ENCODE peak calls at places on chromosomes 3 and 15, in eight cellular contexts. One of them, this sample, is unnamed.

GRCh38 chr3:125374501-125374995 is 577 bp downstream of the ZNF148 start:
- DNase-seq in mesendoderm: peak; percentile 88
- DNase-seq in heart right ventricle: peak; percentile 35
- DNase-seq in esophagus squamous epithelium: no peak
- DNase-seq in small intestine: peak; percentile 54
- DNase-seq in GM12865: peak; percentile 50
- DNase-seq in body of pancreas: peak; percentile 42
- DNase-seq in upper lobe of right lung: peak; percentile 79
- DNase-seq in this sample: no peak

GRCh38 chr3:156691920-156692319 is 17.5 kb downstream of the TIPARP start:
- DNase-seq in heart right ventricle: no peak
- DNase-seq in esophagus squamous epithelium: no peak
- DNase-seq in mesendoderm: no peak
- DNase-seq in upper lobe of right lung: no peak
- DNase-seq in small intestine: no peak
- DNase-seq in GM12865: no peak
- DNase-seq in body of pancreas: no peak
- DNase-seq in this sample: no peak

GRCh38 chr15:66748320-66748779 is 46.3 kb downstream of the SMAD6 start:
- DNase-seq in esophagus squamous epithelium: no peak
- DNase-seq in heart right ventricle: no peak
- DNase-seq in body of pancreas: no peak
- DNase-seq in GM12865: no peak
- DNase-seq in upper lobe of right lung: no peak
- DNase-seq in small intestine: no peak
- DNase-seq in mesendoderm: no peak
- DNase-seq in this sample: no peak

GRCh38 chr3:95654567-95655362 is 1159.6 kb upstream of the EPHA6 start:
- DNase-seq in esophagus squamous epithelium: no peak
- DNase-seq in heart right ventricle: no peak
- DNase-seq in GM12865: no peak
- DNase-seq in small intestine: no peak
- DNase-seq in mesendoderm: peak; percentile 1
- DNase-seq in body of pancreas: no peak
- DNase-seq in upper lobe of right lung: no peak
- DNase-seq in this sample: no peak

GRCh38 chr15:28164876-28165275 is 65.8 kb upstream of the OCA2 start:
- DNase-seq in small intestine: no peak
- DNase-seq in heart right ventricle: no peak
- DNase-seq in upper lobe of right lung: no peak
- DNase-seq in esophagus squamous epithelium: no peak
- DNase-seq in body of pancreas: no peak
- DNase-seq in GM12865: no peak
- DNase-seq in mesendoderm: no peak
- DNase-seq in this sample: no peak

GRCh38 chr15:68644088-68644904 is 65.5 kb downstream of the CORO2B start:
- DNase-seq in upper lobe of right lung: peak; percentile 36
- DNase-seq in GM12865: no peak
- DNase-seq in esophagus squamous epithelium: no peak
- DNase-seq in small intestine: no peak
- DNase-seq in mesendoderm: peak; percentile 58
- DNase-seq in body of pancreas: no peak
- DNase-seq in heart right ventricle: no peak
- DNase-seq in this sample: no peak

GRCh38 chr15:91422704-91423254 is 322.7 kb downstream of the SV2B start:
- DNase-seq in body of pancreas: no peak
- DNase-seq in mesendoderm: peak; percentile 53
- DNase-seq in upper lobe of right lung: no peak
- DNase-seq in GM12865: no peak
- DNase-seq in heart right ventricle: no peak
- DNase-seq in small intestine: no peak
- DNase-seq in esophagus squamous epithelium: no peak
- DNase-seq in this sample: no peak

GRCh38 chr15:30974112-30974511 is 17.3 kb downstream of the MTMR10 start:
- DNase-seq in esophagus squamous epithelium: no peak
- DNase-seq in GM12865: no peak
- DNase-seq in upper lobe of right lung: no peak
- DNase-seq in mesendoderm: no peak
- DNase-seq in heart right ventricle: no peak
- DNase-seq in body of pancreas: no peak
- DNase-seq in small intestine: no peak
- DNase-seq in this sample: no peak

GRCh38 chr15:100005013-100005412 is 271.8 kb upstream of the LYSMD4 start:
- DNase-seq in heart right ventricle: no peak
- DNase-seq in mesendoderm: no peak
- DNase-seq in esophagus squamous epithelium: no peak
- DNase-seq in upper lobe of right lung: no peak
- DNase-seq in body of pancreas: no peak
- DNase-seq in GM12865: no peak
- DNase-seq in small intestine: no peak
- DNase-seq in this sample: no peak

GRCh38 chr15:85036716-85037115 is 55.1 kb downstream of the PDE8A start:
- DNase-seq in esophagus squamous epithelium: no peak
- DNase-seq in body of pancreas: no peak
- DNase-seq in mesendoderm: no peak
- DNase-seq in GM12865: no peak
- DNase-seq in upper lobe of right lung: no peak
- DNase-seq in small intestine: no peak
- DNase-seq in heart right ventricle: no peak
- DNase-seq in this sample: no peak

GRCh38 chr15:25188551-25189101 is 233.8 kb downstream of the SNRPN start:
- DNase-seq in body of pancreas: no peak
- DNase-seq in mesendoderm: no peak
- DNase-seq in heart right ventricle: no peak
- DNase-seq in esophagus squamous epithelium: no peak
- DNase-seq in GM12865: no peak
- DNase-seq in upper lobe of right lung: no peak
- DNase-seq in small intestine: no peak
- DNase-seq in this sample: no peak

GRCh38 chr3:4996771-4997291 is 17.6 kb downstream of the BHLHE40 start:
- DNase-seq in esophagus squamous epithelium: no peak
- DNase-seq in mesendoderm: peak; percentile 71
- DNase-seq in body of pancreas: no peak
- DNase-seq in GM12865: no peak
- DNase-seq in upper lobe of right lung: no peak
- DNase-seq in small intestine: no peak
- DNase-seq in heart right ventricle: no peak
- DNase-seq in this sample: no peak

GRCh38 chr3:155495387-155495786 is 201.9 kb upstream of the STRIT1 start:
- DNase-seq in heart right ventricle: no peak
- DNase-seq in mesendoderm: no peak
- DNase-seq in upper lobe of right lung: no peak
- DNase-seq in esophagus squamous epithelium: no peak
- DNase-seq in body of pancreas: no peak
- DNase-seq in GM12865: peak; percentile 60
- DNase-seq in small intestine: no peak
- DNase-seq in this sample: no peak

GRCh38 chr3:88000853-88001252 is 58.0 kb downstream of the CGGBP1 start:
- DNase-seq in body of pancreas: no peak
- DNase-seq in mesendoderm: peak; percentile 72
- DNase-seq in small intestine: peak; percentile 7
- DNase-seq in esophagus squamous epithelium: no peak
- DNase-seq in GM12865: no peak
- DNase-seq in upper lobe of right lung: no peak
- DNase-seq in heart right ventricle: peak; percentile 12
- DNase-seq in this sample: no peak

GRCh38 chr3:13657660-13658435 is 108.9 kb downstream of the FBLN2 start:
- DNase-seq in small intestine: peak; percentile 48
- DNase-seq in heart right ventricle: peak; percentile 62
- DNase-seq in esophagus squamous epithelium: no peak
- DNase-seq in body of pancreas: peak; percentile 58
- DNase-seq in mesendoderm: peak; percentile 48
- DNase-seq in GM12865: peak; percentile 32
- DNase-seq in upper lobe of right lung: peak; percentile 79
- DNase-seq in this sample: no peak

GRCh38 chr3:107684431-107684925 is 161.7 kb downstream of the BBX start:
- DNase-seq in heart right ventricle: no peak
- DNase-seq in GM12865: no peak
- DNase-seq in body of pancreas: no peak
- DNase-seq in esophagus squamous epithelium: no peak
- DNase-seq in upper lobe of right lung: no peak
- DNase-seq in mesendoderm: peak; percentile 94
- DNase-seq in small intestine: no peak
- DNase-seq in this sample: no peak

GRCh38 chr3:194333212-194333980 is 17.7 kb downstream of the CPN2 start:
- DNase-seq in small intestine: peak; percentile 80
- DNase-seq in heart right ventricle: peak; percentile 90
- DNase-seq in body of pancreas: peak; percentile 87
- DNase-seq in esophagus squamous epithelium: no peak
- DNase-seq in mesendoderm: peak; percentile 89
- DNase-seq in upper lobe of right lung: peak; percentile 94
- DNase-seq in GM12865: peak; percentile 85
- DNase-seq in this sample: no peak

GRCh38 chr3:160676547-160677303 is at the start of gene ARL14:
- DNase-seq in upper lobe of right lung: no peak
- DNase-seq in mesendoderm: peak; percentile 95
- DNase-seq in esophagus squamous epithelium: no peak
- DNase-seq in body of pancreas: peak; percentile 55
- DNase-seq in heart right ventricle: no peak
- DNase-seq in small intestine: peak; percentile 96
- DNase-seq in GM12865: peak; percentile 31
- DNase-seq in this sample: no peak

GRCh38 chr15:76994971-76995945 is at the start of gene PSTPIP1:
- DNase-seq in mesendoderm: no peak
- DNase-seq in GM12865: peak; percentile 81
- DNase-seq in small intestine: peak; percentile 44
- DNase-seq in heart right ventricle: peak; percentile 50
- DNase-seq in upper lobe of right lung: peak; percentile 72
- DNase-seq in esophagus squamous epithelium: no peak
- DNase-seq in body of pancreas: no peak
- DNase-seq in this sample: no peak

DNA sequence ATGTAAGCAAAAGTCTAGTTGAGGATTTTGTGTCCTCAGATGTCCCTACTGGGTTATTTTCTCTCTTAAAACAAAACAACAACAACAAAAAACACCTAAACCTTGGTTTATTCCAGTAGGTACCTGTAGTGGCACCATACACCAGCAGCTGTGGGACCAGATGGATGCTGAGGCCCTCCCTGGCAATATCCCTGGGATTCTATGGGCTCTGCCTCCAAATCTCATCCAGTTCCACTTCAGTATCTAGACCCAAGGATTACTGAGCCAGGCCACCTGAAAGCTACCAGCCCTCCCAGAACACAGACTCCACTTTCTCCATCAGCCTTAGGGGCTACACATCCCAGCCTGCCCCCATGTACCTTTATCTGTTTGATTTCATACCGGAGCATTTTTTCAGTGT is 1.7 kb downstream of the TIMP4 start:
- DNase-seq in esophagus squamous epithelium: no peak
- DNase-seq in heart right ventricle: no peak
- DNase-seq in mesendoderm: no peak
- DNase-seq in small intestine: no peak
- DNase-seq in GM12865: no peak
- DNase-seq in upper lobe of right lung: no peak
- DNase-seq in body of pancreas: no peak
- DNase-seq in this sample: no peak
- H3K4me3 ChIP-seq in esophagus squamous epithelium: no peak overlapping the region
- H3K4me3 ChIP-seq in heart right ventricle: no peak overlapping the region
- H3K4me3 ChIP-seq in mesendoderm: no peak overlapping the region
- H3K4me3 ChIP-seq in small intestine: no peak overlapping the region
- H3K4me3 ChIP-seq in GM12865: no peak overlapping the region
- H3K4me3 ChIP-seq in upper lobe of right lung: no peak overlapping the region
- H3K4me3 ChIP-seq in body of pancreas: no peak overlapping the region
- H3K4me3 ChIP-seq in this sample: no peak overlapping the region

GRCh38 chr3:56773588-56774330 is 28.0 kb downstream of the ARHGEF3 start:
- DNase-seq in GM12865: no peak
- DNase-seq in body of pancreas: no peak
- DNase-seq in mesendoderm: no peak
- DNase-seq in heart right ventricle: no peak
- DNase-seq in upper lobe of right lung: no peak
- DNase-seq in small intestine: no peak
- DNase-seq in esophagus squamous epithelium: no peak
- DNase-seq in this sample: no peak

GRCh38 chr3:56776551-56776950 is 25.2 kb downstream of the ARHGEF3 start:
- DNase-seq in esophagus squamous epithelium: no peak
- DNase-seq in mesendoderm: no peak
- DNase-seq in heart right ventricle: no peak
- DNase-seq in upper lobe of right lung: no peak
- DNase-seq in GM12865: no peak
- DNase-seq in small intestine: no peak
- DNase-seq in body of pancreas: no peak
- DNase-seq in this sample: no peak

GRCh38 chr3:56772926-56773587 is 28.7 kb downstream of the ARHGEF3 start:
- DNase-seq in upper lobe of right lung: no peak
- DNase-seq in body of pancreas: no peak
- DNase-seq in GM12865: peak; percentile 77
- DNase-seq in heart right ventricle: no peak
- DNase-seq in mesendoderm: no peak
- DNase-seq in esophagus squamous epithelium: no peak
- DNase-seq in small intestine: no peak
- DNase-seq in this sample: no peak

GRCh38 chr3:56775931-56776461 is 25.8 kb downstream of the ARHGEF3 start:
- DNase-seq in mesendoderm: no peak
- DNase-seq in GM12865: no peak
- DNase-seq in upper lobe of right lung: no peak
- DNase-seq in body of pancreas: no peak
- DNase-seq in small intestine: no peak
- DNase-seq in heart right ventricle: no peak
- DNase-seq in esophagus squamous epithelium: no peak
- DNase-seq in this sample: no peak

GRCh38 chr3:56775356-56775914 is 26.3 kb downstream of the ARHGEF3 start:
- DNase-seq in small intestine: no peak
- DNase-seq in mesendoderm: no peak
- DNase-seq in upper lobe of right lung: no peak
- DNase-seq in heart right ventricle: no peak
- DNase-seq in body of pancreas: no peak
- DNase-seq in esophagus squamous epithelium: no peak
- DNase-seq in GM12865: no peak
- DNase-seq in this sample: no peak
- H3K4me3 ChIP-seq in small intestine: no peak overlapping the region
- H3K4me3 ChIP-seq in mesendoderm: no peak overlapping the region
- H3K4me3 ChIP-seq in upper lobe of right lung: peak overlapping the region; percentile 6
- H3K4me3 ChIP-seq in heart right ventricle: no peak overlapping the region
- H3K4me3 ChIP-seq in body of pancreas: no peak overlapping the region
- H3K4me3 ChIP-seq in esophagus squamous epithelium: no peak overlapping the region
- H3K4me3 ChIP-seq in GM12865: no peak overlapping the region
- H3K4me3 ChIP-seq in this sample: no peak overlapping the region

DNA sequence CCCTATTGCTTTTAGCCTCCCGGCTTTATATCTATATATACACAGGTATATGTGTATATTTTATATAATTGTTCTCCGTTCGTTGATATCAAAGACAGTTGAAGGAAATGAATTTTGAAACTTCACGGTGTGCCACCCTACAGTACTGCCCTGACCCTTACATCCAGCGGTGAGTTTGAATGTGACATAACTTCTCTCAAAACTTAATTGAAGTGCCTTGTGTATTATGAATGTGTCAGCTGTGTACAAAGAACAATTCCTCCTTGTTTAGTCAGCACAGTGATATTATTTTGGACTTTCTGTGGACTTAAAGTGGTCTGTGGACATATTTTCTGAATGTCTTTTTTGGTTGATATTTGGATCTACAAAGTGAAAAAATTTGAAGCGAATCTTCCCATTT is 220 bp downstream of the TP63 start:
- DNase-seq in upper lobe of right lung: no peak
- DNase-seq in body of pancreas: no peak
- DNase-seq in heart right ventricle: no peak
- DNase-seq in esophagus squamous epithelium: no peak
- DNase-seq in small intestine: no peak
- DNase-seq in mesendoderm: no peak
- DNase-seq in GM12865: no peak
- DNase-seq in this sample: no peak
- H3K4me3 ChIP-seq in upper lobe of right lung: no peak overlapping the region
- H3K4me3 ChIP-seq in body of pancreas: no peak overlapping the region
- H3K4me3 ChIP-seq in heart right ventricle: no peak overlapping the region
- H3K4me3 ChIP-seq in esophagus squamous epithelium: no peak overlapping the region
- H3K4me3 ChIP-seq in small intestine: no peak overlapping the region
- H3K4me3 ChIP-seq in mesendoderm: no peak overlapping the region
- H3K4me3 ChIP-seq in GM12865: no peak overlapping the region
- H3K4me3 ChIP-seq in this sample: no peak overlapping the region

GRCh38 chr15:43748376-43748775 is 2.1 kb downstream of the PDIA3 start:
- DNase-seq in body of pancreas: no peak
- DNase-seq in small intestine: peak; percentile 24
- DNase-seq in mesendoderm: no peak
- DNase-seq in GM12865: peak; percentile 35
- DNase-seq in heart right ventricle: no peak
- DNase-seq in esophagus squamous epithelium: no peak
- DNase-seq in upper lobe of right lung: no peak
- DNase-seq in this sample: no peak
- H3K4me3 ChIP-seq in body of pancreas: no peak overlapping the region
- H3K4me3 ChIP-seq in small intestine: no peak overlapping the region
- H3K4me3 ChIP-seq in mesendoderm: no peak overlapping the region
- H3K4me3 ChIP-seq in GM12865: peak overlapping the region; percentile 62
- H3K4me3 ChIP-seq in heart right ventricle: no peak overlapping the region
- H3K4me3 ChIP-seq in esophagus squamous epithelium: peak overlapping the region; percentile 86
- H3K4me3 ChIP-seq in upper lobe of right lung: peak overlapping the region; percentile 86
- H3K4me3 ChIP-seq in this sample: peak overlapping the region; percentile 85